ENCODE peak calls at places on chromosomes 4 and X, in five cellular contexts. A, W, H, Y and U are unnamed samples.

GRCh38 chr4:153585021-153585420 is 99.1 kb upstream of the TLR2 start:
- DNase-seq in A (no peak), W (peak), H (no peak), Y (peak), U (no peak)

GRCh38 chr4:16686195-16686594 is 212.2 kb downstream of the LDB2 start:
- DNase-seq in A (no peak), W (peak), H (peak), Y (peak), U (no peak)

GRCh38 chrX:106780664-106781377 is 21.7 kb upstream of the TBC1D8B start:
- DNase-seq in A (no peak), W (no peak), H (no peak), Y (no peak), U (no peak)

GRCh38 chr4:20254517-20255250 is 3.0 kb downstream of the SLIT2 start:
- DNase-seq in A (peak), W (peak), H (peak), Y (no peak), U (no peak)

GRCh38 chr4:5051210-5051691 is at the start of gene STK32B:
- DNase-seq in A (peak), W (peak), H (peak), Y (peak), U (peak)

GRCh38 chr4:7477695-7478094 is 43.0 kb upstream of the PSAPL1 start:
- DNase-seq in A (no peak), W (no peak), H (no peak), Y (no peak), U (no peak)

GRCh38 chr4:6953751-6954380 is 44.2 kb downstream of the TBC1D14 start:
- DNase-seq in A (peak), W (peak), H (peak), Y (peak), U (no peak)

GRCh38 chr4:23733911-23734458 is 155.9 kb downstream of the PPARGC1A start:
- DNase-seq in A (no peak), W (no peak), H (no peak), Y (no peak), U (no peak)

GRCh38 chr4:20253799-20254409 is 2.2 kb downstream of the SLIT2 start:
- DNase-seq in A (peak), W (peak), H (peak), Y (no peak), U (no peak)

GRCh38 chr4:8393593-8394038 is 46.9 kb downstream of the ACOX3 start:
- DNase-seq in A (peak), W (peak), H (peak), Y (peak), U (peak)

GRCh38 chr4:169849456-169849855 is 91.7 kb upstream of the HPF1 start:
- DNase-seq in A (no peak), W (no peak), H (no peak), Y (no peak), U (no peak)

GRCh38 chr4:175833574-175834350 is 21.7 kb upstream of the GPM6A start:
- DNase-seq in A (no peak), W (peak), H (no peak), Y (no peak), U (no peak)

GRCh38 chrX:112834016-112834855 is 6.4 kb downstream of the AMOT start:
- DNase-seq in A (no peak), W (peak), H (peak), Y (peak), U (no peak)

GRCh38 chr4:4913147-4913561 is 53.7 kb downstream of the MSX1 start:
- DNase-seq in A (peak), W (no peak), H (no peak), Y (no peak), U (no peak)

GRCh38 chr4:128718793-128719192 is 90.7 kb upstream of the JADE1 start:
- DNase-seq in A (no peak), W (peak), H (peak), Y (peak), U (no peak)

GRCh38 chr4:84238247-84239090 is 260.6 kb downstream of the NKX6-1 start:
- DNase-seq in A (no peak), W (peak), H (peak), Y (peak), U (no peak)

GRCh38 chrX:15404712-15405111 is 20.5 kb upstream of the VEGFD start:
- DNase-seq in A (peak), W (peak), H (peak), Y (peak), U (no peak)

GRCh38 chrX:122134291-122134690 is 1049.8 kb upstream of the GRIA3 start:
- DNase-seq in A (no peak), W (peak), H (no peak), Y (peak), U (no peak)

GRCh38 chr4:20028694-20029093 is 223.0 kb upstream of the SLIT2 start:
- DNase-seq in A (no peak), W (peak), H (no peak), Y (peak), U (no peak)

GRCh38 chrX:151789179-151789800 is 54.7 kb downstream of the CNGA2 start:
- DNase-seq in A (peak), W (peak), H (peak), Y (peak), U (no peak)

GRCh38 chrX:124346064-124346876 is at the start of gene SH2D1A:
- DNase-seq in A (no peak), W (no peak), H (no peak), Y (no peak), U (no peak)

GRCh38 chr4:22679518-22679897 is 13.2 kb upstream of the GBA3 start:
- DNase-seq in A (no peak), W (no peak), H (peak), Y (no peak), U (no peak)

GRCh38 chrX:18676470-18676869 is 4.6 kb upstream of the RS1 start:
- DNase-seq in A (peak), W (peak), H (peak), Y (peak), U (no peak)

GRCh38 chrX:20037182-20037581 is 46.3 kb upstream of the BCLAF3 start:
- DNase-seq in A (no peak), W (no peak), H (no peak), Y (no peak), U (no peak)

GRCh38 chr4:8106451-8107025 is 52.1 kb downstream of the ABLIM2 start:
- DNase-seq in A (no peak), W (no peak), H (no peak), Y (no peak), U (no peak)

GRCh38 chr4:99144070-99144469 is at the start of gene ADH4:
- DNase-seq in A (no peak), W (peak), H (peak), Y (peak), U (no peak)

GRCh38 chr4:56469489-56470210 is 2.2 kb downstream of the SRP72 start:
- DNase-seq in A (no peak), W (no peak), H (peak), Y (peak), U (peak)

GRCh38 chrX:130110379-130111219 is at the start of gene ELF4:
- DNase-seq in A (peak), W (peak), H (peak), Y (peak), U (peak)
- H3K4me3 ChIP-seq in A (peak), W (peak), H (peak), Y (peak), U (peak)

DNA sequence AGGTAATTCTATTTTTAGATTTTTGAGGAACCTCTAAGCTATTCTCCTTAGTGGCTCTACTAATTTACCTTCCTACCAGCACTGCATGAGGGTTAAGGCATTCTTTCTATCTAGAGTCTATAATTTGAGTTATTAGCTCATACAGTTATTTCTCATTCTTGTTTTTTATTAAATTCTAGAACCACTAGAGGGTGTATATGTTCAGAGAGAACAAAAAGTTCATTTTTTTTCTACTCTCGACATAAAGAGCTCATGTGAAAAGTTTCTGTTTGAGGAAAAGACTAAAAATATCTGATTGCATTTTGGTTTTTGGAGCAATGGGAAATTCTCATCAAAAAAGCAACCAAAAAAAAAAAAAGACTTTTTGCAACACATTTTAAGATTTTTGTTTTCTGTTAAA is 57.0 kb upstream of the LRAT start:
- DNase-seq in A (no peak), W (peak), H (no peak), Y (peak), U (no peak)
- TF ChIP-seq CTCF in A (no peak), W (no peak), H (peak), Y (peak), U (no peak)

GRCh38 chr4:171024720-171025303 is 788.4 kb upstream of the GALNTL6 start:
- DNase-seq in A (no peak), W (no peak), H (no peak), Y (no peak), U (no peak)
- H3K4me3 ChIP-seq in A (no peak), W (no peak), H (no peak), Y (no peak), U (peak)

DNA sequence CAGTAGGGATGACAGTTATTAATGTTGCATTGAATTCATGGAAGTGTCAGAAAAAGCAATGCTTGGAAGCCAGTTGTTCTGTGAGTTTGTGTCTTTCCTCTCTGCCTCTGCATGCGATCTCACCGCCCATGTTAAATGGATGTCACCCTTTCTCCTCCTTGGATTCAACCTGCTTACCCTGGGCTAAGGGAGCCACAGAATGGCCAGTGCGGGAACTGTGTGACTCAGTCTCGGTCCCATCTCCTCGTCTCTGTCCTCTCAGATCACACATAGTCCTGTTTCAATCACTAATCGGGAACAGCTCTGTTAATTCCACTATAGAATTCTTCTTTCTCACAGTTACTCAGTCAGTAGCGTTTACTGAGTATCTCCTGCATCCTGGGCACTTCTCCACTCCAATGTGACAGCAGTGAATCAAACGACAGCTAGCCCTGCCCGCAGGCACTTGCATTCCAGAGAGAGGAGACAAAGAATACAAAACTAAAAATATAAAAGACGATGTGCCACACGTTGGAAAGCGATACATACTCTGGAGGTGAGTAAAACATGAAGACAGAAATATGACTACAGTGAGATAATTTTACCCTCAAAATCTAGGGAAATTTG is 53.6 kb upstream of the TLR3 start:
- DNase-seq in A (no peak), W (no peak), H (no peak), Y (no peak), U (no peak)
- TF ChIP-seq CTCF in A (no peak), W (no peak), H (no peak), Y (no peak), U (no peak)

GRCh38 chrX:153688534-153688899 is 791 bp downstream of the SLC6A8 start:
- DNase-seq in A (no peak), W (no peak), H (no peak), Y (no peak), U (no peak)

GRCh38 chrX:153688900-153689590 is 1.3 kb downstream of the SLC6A8 start:
- DNase-seq in A (peak), W (peak), H (peak), Y (no peak), U (no peak)

GRCh38 chrX:153687121-153688039 is at the start of gene SLC6A8:
- DNase-seq in A (peak), W (peak), H (peak), Y (peak), U (peak)

GRCh38 chrX:153689654-153690465 is 2.1 kb downstream of the SLC6A8 start:
- DNase-seq in A (no peak), W (no peak), H (no peak), Y (no peak), U (no peak)

DNA sequence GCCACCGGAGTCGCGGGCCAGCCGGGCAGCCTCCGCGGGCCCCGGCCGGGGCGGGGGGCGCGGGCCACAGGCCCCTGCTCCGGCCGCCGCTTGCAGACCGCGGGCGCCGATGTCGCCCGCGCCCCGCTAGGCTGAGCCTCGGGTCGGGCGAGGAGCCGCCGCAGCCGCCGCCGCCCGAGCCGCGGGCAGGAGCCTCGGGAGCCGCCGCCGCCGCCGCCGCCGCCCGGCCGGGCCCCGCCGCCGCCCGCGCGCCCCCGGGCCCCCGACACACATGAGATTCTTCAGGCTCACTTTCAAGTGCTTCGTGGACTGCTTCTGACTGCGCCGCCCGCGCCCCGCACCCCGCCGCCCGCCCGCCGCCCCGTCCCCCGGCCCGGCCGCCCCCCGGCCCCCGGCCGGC is 345 bp downstream of the SLC6A8 start:
- DNase-seq in A (no peak), W (no peak), H (no peak), Y (no peak), U (no peak)
- H3K4me3 ChIP-seq in A (no peak), W (no peak), H (no peak), Y (no peak), U (no peak)

GRCh38 chr4:3767569-3768288 is 1.5 kb downstream of the ADRA2C start:
- DNase-seq in A (peak), W (peak), H (peak), Y (no peak), U (peak)
- TF ChIP-seq CTCF in A (no peak), W (no peak), H (peak), Y (no peak), U (no peak)

DNA sequence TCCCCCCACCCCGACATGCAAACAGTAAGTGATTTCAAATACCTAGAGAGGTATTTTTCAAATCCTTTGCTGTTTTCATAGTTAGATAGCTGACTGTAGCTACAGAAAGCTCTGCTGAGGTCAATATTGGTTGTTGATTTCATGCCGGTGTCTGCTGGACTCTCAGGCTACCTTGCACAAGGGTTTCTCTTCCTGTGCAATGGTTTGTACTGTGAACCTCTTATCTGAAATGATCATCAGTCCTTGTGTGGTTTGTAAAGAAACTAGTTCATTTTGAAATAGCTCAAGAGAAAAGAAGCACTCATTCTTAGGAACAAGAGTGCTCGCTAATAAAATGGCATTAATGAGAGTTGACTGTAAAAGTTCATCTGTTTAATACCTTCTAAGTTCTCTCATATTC is 2.1 kb downstream of the MTM1 start:
- DNase-seq in A (no peak), W (no peak), H (peak), Y (no peak), U (peak)
- H3K4me3 ChIP-seq in A (no peak), W (no peak), H (no peak), Y (no peak), U (no peak)

GRCh38 chr4:148426643-148427042 is 15.6 kb downstream of the NR3C2 start:
- DNase-seq in A (no peak), W (no peak), H (no peak), Y (no peak), U (no peak)
- TF ChIP-seq CTCF in A (no peak), W (no peak), H (no peak), Y (no peak), U (no peak)

DNA sequence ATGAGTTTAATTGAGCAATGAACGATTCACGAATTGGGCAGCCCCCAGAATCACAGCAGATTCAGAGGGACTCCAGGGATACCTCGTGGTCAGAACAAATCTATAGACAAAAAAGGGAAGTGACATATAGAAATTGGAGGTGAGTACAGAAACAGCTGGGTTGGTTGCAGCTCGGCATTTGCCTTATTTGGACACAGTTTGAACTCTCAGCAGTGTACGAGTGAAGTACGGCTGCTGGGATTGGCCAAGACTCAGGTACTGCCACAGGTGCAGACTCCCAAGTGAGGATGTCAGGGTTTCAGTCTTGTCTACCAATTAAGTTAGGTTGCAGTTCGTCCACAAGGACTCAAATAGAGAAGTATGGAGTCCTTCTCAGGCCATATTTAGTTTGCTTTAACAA is 28.2 kb downstream of the HTT-AS start:
- DNase-seq in A (no peak), W (no peak), H (no peak), Y (no peak), U (peak)
- H3K4me3 ChIP-seq in A (no peak), W (no peak), H (no peak), Y (no peak), U (no peak)